ENCODE peak calls at places on chromosome 1, in five cellular contexts. One of them, this sample, is unnamed.

GRCh38 chr1:12595839-12596821 is 21.9 kb downstream of the DHRS3 start:
- DNase-seq in A549: peak
- DNase-seq in H1: peak
- DNase-seq in HepG2: no peak
- DNase-seq in K562: no peak
- DNase-seq in this sample: peak

GRCh38 chr1:7863756-7864328 is 11.0 kb upstream of the UTS2 start:
- DNase-seq in A549: no peak
- DNase-seq in H1: no peak
- DNase-seq in HepG2: no peak
- DNase-seq in K562: no peak
- DNase-seq in this sample: no peak

GRCh38 chr1:44049839-44050238 is 18.6 kb upstream of the SLC6A9 start:
- DNase-seq in A549: no peak
- DNase-seq in H1: no peak
- DNase-seq in HepG2: no peak
- DNase-seq in K562: no peak
- DNase-seq in this sample: no peak

GRCh38 chr1:118900643-118901440 is 87.3 kb downstream of the TBX15 start:
- DNase-seq in A549: no peak
- DNase-seq in H1: no peak
- DNase-seq in HepG2: no peak
- DNase-seq in K562: no peak
- DNase-seq in this sample: no peak

GRCh38 chr1:10808441-10808840 is 12.0 kb upstream of the CASZ1 start:
- DNase-seq in A549: no peak
- DNase-seq in H1: no peak
- DNase-seq in HepG2: no peak
- DNase-seq in K562: no peak
- DNase-seq in this sample: no peak

GRCh38 chr1:64167176-64167575 is 36.2 kb upstream of the UBE2U start:
- DNase-seq in A549: no peak
- DNase-seq in H1: no peak
- DNase-seq in HepG2: no peak
- DNase-seq in K562: no peak
- DNase-seq in this sample: no peak

GRCh38 chr1:179167418-179167777 is 62.1 kb downstream of the ABL2 start:
- DNase-seq in A549: no peak
- DNase-seq in H1: no peak
- DNase-seq in HepG2: no peak
- DNase-seq in K562: no peak
- DNase-seq in this sample: no peak

GRCh38 chr1:207673399-207673798 is 28.5 kb downstream of the CR1L start:
- DNase-seq in A549: no peak
- DNase-seq in H1: no peak
- DNase-seq in HepG2: no peak
- DNase-seq in K562: peak
- DNase-seq in this sample: no peak

GRCh38 chr1:31371560-31371959 is 1.3 kb downstream of the FABP3 start:
- DNase-seq in A549: no peak
- DNase-seq in H1: no peak
- DNase-seq in HepG2: peak
- DNase-seq in K562: peak
- DNase-seq in this sample: no peak

GRCh38 chr1:30322859-30323257 is 400.5 kb downstream of the MATN1 start:
- DNase-seq in A549: no peak
- DNase-seq in H1: peak
- DNase-seq in HepG2: no peak
- DNase-seq in K562: no peak
- DNase-seq in this sample: no peak

DNA sequence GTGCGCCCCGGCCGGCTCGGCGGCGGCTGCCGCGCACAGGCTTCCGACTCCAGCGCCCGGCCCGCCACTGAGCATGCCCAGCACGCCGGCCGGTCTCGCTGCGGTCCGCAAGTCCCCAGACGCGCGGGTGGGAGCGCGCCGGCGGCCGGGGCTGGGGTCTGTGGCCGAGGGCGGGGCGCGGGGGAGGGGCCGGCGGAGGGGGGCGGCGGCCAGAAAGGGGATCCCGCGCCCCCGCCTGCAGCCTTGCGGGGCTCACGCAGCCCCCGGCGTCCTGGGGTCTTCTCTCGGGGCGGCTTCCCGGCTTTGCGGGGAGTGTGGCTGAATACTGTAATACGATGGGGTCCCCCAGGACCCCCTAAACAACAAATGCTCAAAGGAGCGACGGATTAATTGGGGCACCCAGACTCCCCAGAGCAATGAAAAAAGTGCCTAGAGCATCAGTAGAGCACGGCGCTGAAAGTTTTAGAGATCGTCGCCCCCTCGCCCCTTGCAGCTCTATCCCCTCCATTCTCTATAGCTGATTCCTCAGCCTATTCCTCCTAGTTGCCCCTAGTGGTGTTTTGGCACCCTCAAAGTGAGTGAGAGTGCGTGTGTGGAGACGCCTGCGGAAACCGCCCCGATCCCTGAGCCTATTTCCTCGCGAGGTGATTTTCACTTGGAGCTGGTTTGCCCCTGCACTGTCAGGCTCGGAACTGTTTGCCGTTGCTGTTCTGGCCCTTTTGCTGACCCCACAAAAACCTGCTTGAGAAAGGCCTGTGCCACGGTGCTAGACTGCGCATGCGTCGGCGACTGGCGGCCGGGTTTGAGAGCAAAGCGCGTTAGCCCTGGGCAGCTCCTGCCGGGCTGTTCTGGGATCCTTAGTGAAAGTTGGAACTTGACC is at the start of gene VAV3:
- DNase-seq in A549: peak
- DNase-seq in H1: peak
- DNase-seq in HepG2: peak
- DNase-seq in K562: no peak
- DNase-seq in this sample: peak
- TF ChIP-seq CHD2 in A549: no peak
- TF ChIP-seq CHD2 in H1: no peak
- TF ChIP-seq CHD2 in HepG2: no peak
- TF ChIP-seq CHD2 in K562: no peak
- TF ChIP-seq CHD2 in this sample: peak

DNA sequence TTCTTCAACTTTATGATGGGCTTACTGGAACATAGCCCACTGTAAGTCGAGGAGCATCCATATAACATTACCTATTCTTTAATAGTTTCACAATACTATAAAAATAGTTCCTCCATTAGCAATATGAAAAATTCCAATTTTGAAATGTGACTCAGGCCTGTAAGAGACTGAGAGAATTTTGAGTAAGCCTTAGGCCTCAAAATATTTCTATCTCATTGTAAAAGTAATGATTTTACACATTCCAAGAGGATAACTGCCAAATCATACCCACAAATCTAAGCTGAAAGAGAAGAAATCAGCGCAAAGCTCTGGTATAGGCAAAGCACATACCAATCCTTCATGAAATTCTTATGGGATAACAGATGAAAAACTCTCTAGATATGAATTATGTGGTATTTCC is 144.2 kb downstream of the CDC42BPA start:
- DNase-seq in A549: no peak
- DNase-seq in H1: no peak
- DNase-seq in HepG2: no peak
- DNase-seq in K562: no peak
- DNase-seq in this sample: no peak
- TF ChIP-seq CHD2 in A549: no peak
- TF ChIP-seq CHD2 in H1: no peak
- TF ChIP-seq CHD2 in HepG2: no peak
- TF ChIP-seq CHD2 in K562: no peak
- TF ChIP-seq CHD2 in this sample: no peak

GRCh38 chr1:1756661-1757421 is 21.4 kb downstream of the NADK start:
- DNase-seq in A549: no peak
- DNase-seq in H1: no peak
- DNase-seq in HepG2: no peak
- DNase-seq in K562: no peak
- DNase-seq in this sample: no peak
- TF ChIP-seq CHD2 in A549: no peak
- TF ChIP-seq CHD2 in H1: no peak
- TF ChIP-seq CHD2 in HepG2: no peak
- TF ChIP-seq CHD2 in K562: no peak
- TF ChIP-seq CHD2 in this sample: no peak

GRCh38 chr1:175197536-175197935 is 5.0 kb upstream of the KIAA0040 start:
- DNase-seq in A549: no peak
- DNase-seq in H1: no peak
- DNase-seq in HepG2: no peak
- DNase-seq in K562: no peak
- DNase-seq in this sample: no peak
- TF ChIP-seq CHD2 in A549: no peak
- TF ChIP-seq CHD2 in H1: no peak
- TF ChIP-seq CHD2 in HepG2: no peak
- TF ChIP-seq CHD2 in K562: no peak
- TF ChIP-seq CHD2 in this sample: no peak

DNA sequence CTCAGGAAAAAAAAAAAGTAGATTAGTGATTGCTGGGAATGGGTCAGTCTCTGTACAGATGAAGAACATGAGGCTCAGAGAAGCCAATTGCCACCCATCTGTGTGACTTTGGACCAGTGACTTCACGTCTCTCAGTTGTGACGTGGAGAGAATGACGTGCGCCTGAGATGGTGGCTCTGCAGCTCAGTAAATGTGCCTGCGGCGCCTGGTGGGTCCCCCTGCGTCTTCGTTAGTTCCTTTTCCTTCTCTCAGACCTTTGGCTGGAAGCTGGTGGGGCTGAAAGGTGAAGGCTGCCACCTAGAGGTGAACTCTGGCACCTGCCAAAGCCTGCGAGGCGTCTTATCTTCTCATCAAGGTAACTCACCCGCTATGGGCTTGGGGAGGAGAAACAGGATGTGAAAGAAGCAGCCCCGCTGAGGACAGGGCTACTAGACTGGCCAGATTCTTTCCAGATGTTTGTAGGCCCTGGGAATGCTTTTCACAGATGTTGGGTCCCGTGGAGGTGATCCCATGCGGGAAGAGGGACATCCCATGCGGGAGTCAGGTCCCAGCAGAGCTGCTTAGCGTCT is 8.7 kb upstream of the E2F2 start:
- DNase-seq in A549: peak
- DNase-seq in H1: peak
- DNase-seq in HepG2: peak
- DNase-seq in K562: peak
- DNase-seq in this sample: peak
- TF ChIP-seq CHD2 in A549: no peak
- TF ChIP-seq CHD2 in H1: no peak
- TF ChIP-seq CHD2 in HepG2: no peak
- TF ChIP-seq CHD2 in K562: peak
- TF ChIP-seq CHD2 in this sample: peak

GRCh38 chr1:173302890-173303829 is 96.0 kb upstream of the TNFSF4 start:
- DNase-seq in A549: no peak
- DNase-seq in H1: no peak
- DNase-seq in HepG2: no peak
- DNase-seq in K562: peak
- DNase-seq in this sample: no peak

GRCh38 chr1:173303984-173304383 is 96.9 kb upstream of the TNFSF4 start:
- DNase-seq in A549: no peak
- DNase-seq in H1: no peak
- DNase-seq in HepG2: no peak
- DNase-seq in K562: no peak
- DNase-seq in this sample: no peak

GRCh38 chr1:173300249-173301044 is 93.3 kb upstream of the TNFSF4 start:
- DNase-seq in A549: no peak
- DNase-seq in H1: no peak
- DNase-seq in HepG2: no peak
- DNase-seq in K562: no peak
- DNase-seq in this sample: no peak

GRCh38 chr1:173302366-173302765 is 95.2 kb upstream of the TNFSF4 start:
- DNase-seq in A549: no peak
- DNase-seq in H1: no peak
- DNase-seq in HepG2: no peak
- DNase-seq in K562: peak
- DNase-seq in this sample: no peak

GRCh38 chr1:173301507-173301906 is 94.4 kb upstream of the TNFSF4 start:
- DNase-seq in A549: no peak
- DNase-seq in H1: no peak
- DNase-seq in HepG2: no peak
- DNase-seq in K562: peak
- DNase-seq in this sample: no peak
- TF ChIP-seq CHD2 in A549: no peak
- TF ChIP-seq CHD2 in H1: no peak
- TF ChIP-seq CHD2 in HepG2: no peak
- TF ChIP-seq CHD2 in K562: no peak
- TF ChIP-seq CHD2 in this sample: no peak

GRCh38 chr1:48039088-48040049 is 42.2 kb upstream of the TRABD2B start:
- DNase-seq in A549: no peak
- DNase-seq in H1: no peak
- DNase-seq in HepG2: no peak
- DNase-seq in K562: no peak
- DNase-seq in this sample: no peak
- TF ChIP-seq CHD2 in A549: no peak
- TF ChIP-seq CHD2 in H1: no peak
- TF ChIP-seq CHD2 in HepG2: no peak
- TF ChIP-seq CHD2 in K562: no peak
- TF ChIP-seq CHD2 in this sample: no peak